ENCODE peak calls at places on chromosomes 3 and 15, in six cellular contexts. A, J, K, P, Q and G are unnamed samples.
A peak's percentile ranks its signal among the peaks of the same experiment; 100 is the strongest.

GRCh38 chr3:30578479-30578878 is 27.9 kb upstream of the TGFBR2 start:
- DNase-seq in Q (no peak), A (peak; percentile 67), P (no peak), J (peak; percentile 42), K (no peak), G (no peak)

GRCh38 chr3:60192297-60193114 is 1058.7 kb downstream of the FHIT start:
- DNase-seq in J (no peak), A (no peak), P (no peak), K (no peak), Q (no peak), G (no peak)

GRCh38 chr15:101064795-101065569 is 145.8 kb downstream of the LRRK1 start:
- DNase-seq in A (no peak), J (no peak), P (no peak), Q (no peak), K (no peak), G (no peak)

GRCh38 chr3:152071924-152072323 is 196.8 kb upstream of the MBNL1 start:
- DNase-seq in J (no peak), Q (no peak), K (no peak), P (peak; percentile 26), A (no peak), G (peak; percentile 21)

GRCh38 chr15:49813615-49814014 is 192.8 kb downstream of the DTWD1 start:
- DNase-seq in A (no peak), P (no peak), Q (no peak), J (no peak), K (no peak), G (no peak)

GRCh38 chr15:23854535-23855252 is 167.6 kb upstream of the NDN start:
- DNase-seq in Q (no peak), A (no peak), P (no peak), J (no peak), K (no peak), G (no peak)

GRCh38 chr3:188950006-188950405 is 221.8 kb upstream of the TPRG1 start:
- DNase-seq in P (no peak), A (no peak), J (no peak), K (no peak), Q (no peak), G (no peak)

GRCh38 chr3:120678331-120678845 is 3.7 kb downstream of the HGD start:
- DNase-seq in P (peak; percentile 13), J (peak; percentile 77), Q (no peak), K (no peak), A (peak; percentile 16), G (peak; percentile 76)

GRCh38 chr3:138944842-138945645 is 1.9 kb downstream of the FOXL2 start:
- DNase-seq in J (no peak), A (no peak), P (peak; percentile 83), Q (no peak), K (no peak), G (no peak)

GRCh38 chr3:24303057-24303754 is 191.4 kb downstream of the THRB start:
- DNase-seq in J (no peak), A (no peak), K (no peak), P (no peak), Q (no peak), G (no peak)

GRCh38 chr3:146136647-146137046 is 24.3 kb downstream of the PLOD2 start:
- DNase-seq in A (no peak), Q (no peak), P (no peak), K (no peak), J (no peak), G (no peak)

GRCh38 chr3:69739204-69740102 is at the start of gene MITF:
- DNase-seq in P (peak; percentile 92), J (peak; percentile 97), Q (no peak), K (no peak), A (peak; percentile 55), G (peak; percentile 92)

GRCh38 chr15:62165793-62166380 is 802 bp upstream of the C2CD4B start:
- DNase-seq in P (no peak), K (no peak), Q (no peak), J (no peak), A (no peak), G (no peak)

GRCh38 chr15:85615930-85616329 is 178.8 kb downstream of the KLHL25 start:
- DNase-seq in P (peak; percentile 46), Q (no peak), A (no peak), K (no peak), J (no peak), G (peak; percentile 21)

GRCh38 chr3:10417849-10418248 is 87.5 kb downstream of the ATP2B2 start:
- DNase-seq in K (no peak), Q (no peak), A (no peak), J (no peak), P (no peak), G (no peak)

GRCh38 chr3:182618981-182619591 is 174.2 kb upstream of the ATP11B start:
- DNase-seq in A (no peak), J (no peak), K (no peak), P (no peak), Q (no peak), G (no peak)